ENCODE peak calls at places on chromosomes 16 and 17, in six cellular contexts. T is right atrium auricular region; L is CD4-positive, CD25-positive, alpha-beta regulatory T cell; R is CD8-positive, alpha-beta T cell; Y is stomach; N is PC-9. B is an unnamed sample. For H3K4me1, the result is how much of the 10 kb centered on the place peaks cover.

GRCh38 chr17:74180336-74180735 is 23.1 kb upstream of the RPL38 start:
- DNase-seq in T (no peak), L (no peak), R (no peak), Y (no peak), N (no peak), B (no peak)

GRCh38 chr16:87635541-87636049 is 33.3 kb downstream of the JPH3 start:
- DNase-seq in T (no peak), L (peak), R (peak), Y (peak), N (peak), B (peak)

GRCh38 chr16:78028018-78028417 is 5.7 kb downstream of the CLEC3A start:
- DNase-seq in T (no peak), L (no peak), R (no peak), Y (no peak), N (no peak), B (no peak)

GRCh38 chr16:24999088-24999670 is 16.0 kb downstream of the ARHGAP17 start:
- DNase-seq in T (no peak), L (no peak), R (no peak), Y (no peak), N (no peak), B (no peak)

GRCh38 chr16:15855704-15856003 is 1.2 kb downstream of the MYH11 start:
- DNase-seq in T (no peak), L (no peak), R (no peak), Y (no peak), N (no peak), B (no peak)

GRCh38 chr16:1708768-1709180 is 2.8 kb downstream of the MAPK8IP3 start:
- DNase-seq in T (peak), L (no peak), R (no peak), Y (no peak), N (no peak), B (peak)

GRCh38 chr17:40538019-40538935 is 27.0 kb downstream of the CCR7 start:
- DNase-seq in T (no peak), L (no peak), R (no peak), Y (no peak), N (no peak), B (no peak)

GRCh38 chr17:337022-337420 is 15.6 kb downstream of the RPH3AL start:
- DNase-seq in T (no peak), L (no peak), R (no peak), Y (no peak), N (no peak), B (no peak)

GRCh38 chr17:66625321-66625767 is 209.6 kb upstream of the CACNG5 start:
- DNase-seq in T (no peak), L (peak), R (no peak), Y (no peak), N (no peak), B (peak)

GRCh38 chr16:87425941-87426340 is 33.8 kb downstream of the MAP1LC3B start:
- DNase-seq in T (no peak), L (no peak), R (no peak), Y (no peak), N (no peak), B (no peak)

GRCh38 chr17:19672009-19672837 is 23.7 kb downstream of the ALDH3A2 start:
- DNase-seq in T (peak), L (no peak), R (no peak), Y (peak), N (no peak), B (peak)

GRCh38 chr17:41660221-41660711 is 28.4 kb upstream of the EIF1 start:
- DNase-seq in T (no peak), L (no peak), R (no peak), Y (no peak), N (no peak), B (no peak)

GRCh38 chr16:7209598-7209997 is 123.0 kb upstream of the RBFOX1 start:
- DNase-seq in T (no peak), L (no peak), R (no peak), Y (no peak), N (no peak), B (no peak)

GRCh38 chr16:24681793-24682192 is 47.7 kb upstream of the TNRC6A start:
- DNase-seq in T (no peak), L (no peak), R (no peak), Y (no peak), N (peak), B (peak)

GRCh38 chr17:68301438-68301959 is 10.2 kb downstream of the ARSG start:
- DNase-seq in T (no peak), L (no peak), R (no peak), Y (no peak), N (no peak), B (no peak)

GRCh38 chr16:35510701-35511100 is 2051.3 kb downstream of the TP53TG3F start:
- DNase-seq in T (no peak), L (no peak), R (no peak), Y (no peak), N (no peak), B (no peak)

GRCh38 chr16:55508941-55509920 is at the start of gene LPCAT2:
- DNase-seq in T (peak), L (peak), R (no peak), Y (peak), N (peak), B (peak)

GRCh38 chr17:37476431-37477130 is 13.1 kb upstream of the DUSP14 start:
- DNase-seq in T (no peak), L (no peak), R (no peak), Y (no peak), N (peak), B (peak)

GRCh38 chr17:75013077-75013391 is 564 bp downstream of the MRPL58 start:
- DNase-seq in T (no peak), L (no peak), R (no peak), Y (no peak), N (no peak), B (no peak)

GRCh38 chr17:18246880-18247612 is 11.5 kb downstream of the FLII start:
- DNase-seq in T (no peak), L (peak), R (no peak), Y (peak), N (peak), B (peak)

GRCh38 chr16:21656795-21657768 is 4.7 kb upstream of the IGSF6 start:
- DNase-seq in T (no peak), L (peak), R (peak), Y (no peak), N (peak), B (peak)

GRCh38 chr17:55783684-55784245 is 32.9 kb downstream of the PCTP start:
- DNase-seq in T (peak), L (no peak), R (no peak), Y (peak), N (no peak), B (no peak)

GRCh38 chr17:67156269-67157199 is 88.5 kb downstream of the HELZ start:
- DNase-seq in T (no peak), L (peak), R (no peak), Y (no peak), N (no peak), B (peak)

GRCh38 chr16:88331989-88332920 is 50.5 kb upstream of the ZNF469 start:
- DNase-seq in T (peak), L (no peak), R (no peak), Y (peak), N (peak), B (peak)

GRCh38 chr17:48445248-48445620 is 15.2 kb upstream of the SKAP1 start:
- DNase-seq in T (no peak), L (no peak), R (no peak), Y (no peak), N (no peak), B (no peak)

GRCh38 chr17:59752446-59752845 is 45.0 kb downstream of the VMP1 start:
- DNase-seq in T (no peak), L (no peak), R (no peak), Y (no peak), N (no peak), B (no peak)

GRCh38 chr17:73151888-73152633 is 12.7 kb upstream of the SSTR2 start:
- DNase-seq in T (no peak), L (no peak), R (no peak), Y (no peak), N (no peak), B (peak)

GRCh38 chr17:57720636-57721035 is 24.5 kb downstream of the CCDC182 start:
- DNase-seq in T (no peak), L (no peak), R (no peak), Y (no peak), N (no peak), B (no peak)

GRCh38 chr17:13594762-13595697 is 6.7 kb downstream of the HS3ST3A1 start:
- DNase-seq in T (peak), L (peak), R (peak), Y (peak), N (peak), B (peak)

GRCh38 chr17:81184596-81184995 is 18.6 kb upstream of the AATK start:
- DNase-seq in T (no peak), L (no peak), R (no peak), Y (no peak), N (no peak), B (no peak)

GRCh38 chr16:51302042-51302441 is 151.0 kb upstream of the SALL1 start:
- DNase-seq in T (no peak), L (no peak), R (no peak), Y (no peak), N (no peak), B (no peak)

GRCh38 chr16:83771306-83771942 is 36.4 kb upstream of the HSBP1 start:
- DNase-seq in T (peak), L (no peak), R (no peak), Y (peak), N (no peak), B (no peak)
- H3K27ac ChIP-seq in T (no peak), L (no peak), R (no peak), Y (no peak), N (no peak), B (no peak)

GRCh38 chr16:79897087-79897443 is 296.5 kb upstream of the MAF start:
- DNase-seq in T (no peak), L (no peak), R (no peak), Y (no peak), N (no peak), B (no peak)

GRCh38 chr16:79893445-79893844 is 292.9 kb upstream of the MAF start:
- DNase-seq in T (no peak), L (no peak), R (no peak), Y (no peak), N (no peak), B (no peak)

GRCh38 chr16:79895053-79895916 is 294.7 kb upstream of the MAF start:
- DNase-seq in T (no peak), L (no peak), R (no peak), Y (no peak), N (no peak), B (no peak)

GRCh38 chr16:79897444-79898146 is 297.1 kb upstream of the MAF start:
- DNase-seq in T (no peak), L (no peak), R (no peak), Y (no peak), N (no peak), B (no peak)

DNA sequence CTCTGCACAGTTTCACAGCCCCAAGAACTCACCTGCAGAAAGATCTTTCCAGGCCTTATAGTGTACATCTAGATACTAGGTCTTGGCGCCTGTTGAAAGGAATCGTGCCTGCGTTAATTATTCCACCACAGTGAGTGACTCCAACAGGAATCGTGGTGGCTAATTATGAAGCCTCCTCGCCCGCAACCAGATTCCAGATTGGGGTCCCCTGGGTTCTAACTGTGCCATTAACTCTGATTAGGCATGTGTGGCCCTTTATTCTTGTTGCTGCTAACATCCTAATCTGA is 295.3 kb upstream of the MAF start:
- DNase-seq in T (no peak), L (no peak), R (no peak), Y (no peak), N (no peak), B (no peak)
- H3K4me1 ChIP-seq in T (under half), L (under half), R (under half), Y (under half), N (under half), B (under half)

DNA sequence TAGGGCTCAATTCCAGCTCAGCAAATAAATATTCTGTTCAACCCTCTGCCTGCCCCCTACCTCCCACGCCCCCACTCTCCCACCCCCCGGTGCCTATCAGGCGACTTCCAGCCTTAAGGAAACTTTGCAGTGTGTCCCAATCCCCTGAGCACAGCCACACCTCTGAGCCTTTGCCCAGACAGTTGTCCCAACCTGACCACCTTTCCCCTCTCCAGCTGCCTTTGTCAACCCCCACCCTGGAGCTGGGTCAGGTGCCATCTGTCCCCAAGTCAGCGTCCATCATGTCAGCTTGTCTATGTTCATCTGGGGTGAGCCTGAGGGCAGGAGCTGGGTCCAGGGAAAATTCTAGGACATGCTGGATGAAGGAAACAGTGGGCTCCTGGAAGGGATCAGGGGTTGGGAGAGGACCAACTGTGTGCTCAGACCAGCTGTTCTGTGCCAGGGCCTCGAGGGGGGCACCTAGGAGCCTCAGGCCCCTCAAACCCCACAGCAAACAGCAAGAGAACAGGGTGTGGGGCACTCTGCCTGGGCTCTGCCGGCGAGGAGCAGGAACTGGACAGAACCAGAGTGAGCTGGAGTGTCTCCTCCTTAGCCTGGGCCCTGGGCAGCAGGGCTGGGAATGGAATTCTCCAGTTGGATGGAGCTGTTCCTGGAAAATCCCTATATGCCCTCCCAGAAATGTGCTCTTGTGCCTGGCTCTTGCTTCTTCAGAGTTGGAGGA is 17.8 kb downstream of the CDH16 start:
- DNase-seq in T (no peak), L (no peak), R (no peak), Y (no peak), N (no peak), B (no peak)
- H3K27ac ChIP-seq in T (peak), L (no peak), R (no peak), Y (peak), N (no peak), B (no peak)

GRCh38 chr17:6711681-6712057 is 1.5 kb downstream of the SLC13A5 start:
- DNase-seq in T (no peak), L (no peak), R (peak), Y (no peak), N (no peak), B (no peak)

GRCh38 chr17:6712854-6713129 is 377 bp downstream of the SLC13A5 start:
- DNase-seq in T (peak), L (no peak), R (peak), Y (no peak), N (no peak), B (no peak)

GRCh38 chr17:6711081-6711674 is 2.0 kb downstream of the SLC13A5 start:
- DNase-seq in T (no peak), L (no peak), R (no peak), Y (peak), N (no peak), B (no peak)

GRCh38 chr17:6713130-6713917 is at the start of gene SLC13A5:
- DNase-seq in T (peak), L (no peak), R (peak), Y (no peak), N (peak), B (no peak)

GRCh38 chr17:6712058-6712853 is 913 bp downstream of the SLC13A5 start:
- DNase-seq in T (no peak), L (no peak), R (peak), Y (no peak), N (peak), B (no peak)
- H3K4me1 ChIP-seq in T (under half), L (under half), R (under half), Y (under half), N (under half), B (under half)

DNA sequence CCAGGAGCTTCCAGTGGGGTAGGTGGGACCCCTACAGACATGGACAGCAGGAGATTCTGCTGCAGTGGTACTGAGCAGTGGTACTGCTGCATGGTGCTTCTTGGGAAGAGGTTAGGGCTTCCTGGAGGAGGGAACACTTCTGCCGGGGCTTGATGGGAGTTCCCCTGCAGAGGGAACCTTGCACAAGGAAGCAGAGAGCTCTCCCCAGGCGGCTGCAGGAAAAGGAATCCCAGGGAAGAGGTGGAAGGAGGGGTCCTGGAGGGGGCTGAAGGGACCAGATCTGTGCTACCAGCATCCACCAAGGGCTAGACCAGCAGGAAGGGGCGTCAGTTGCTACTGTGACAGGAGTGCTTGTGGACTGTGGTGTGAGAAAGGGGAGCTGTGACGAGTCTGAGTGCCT is 10.6 kb downstream of the RIPOR1 start:
- DNase-seq in T (no peak), L (no peak), R (no peak), Y (no peak), N (no peak), B (no peak)
- H3K27ac ChIP-seq in T (no peak), L (peak), R (no peak), Y (peak), N (no peak), B (no peak)

DNA sequence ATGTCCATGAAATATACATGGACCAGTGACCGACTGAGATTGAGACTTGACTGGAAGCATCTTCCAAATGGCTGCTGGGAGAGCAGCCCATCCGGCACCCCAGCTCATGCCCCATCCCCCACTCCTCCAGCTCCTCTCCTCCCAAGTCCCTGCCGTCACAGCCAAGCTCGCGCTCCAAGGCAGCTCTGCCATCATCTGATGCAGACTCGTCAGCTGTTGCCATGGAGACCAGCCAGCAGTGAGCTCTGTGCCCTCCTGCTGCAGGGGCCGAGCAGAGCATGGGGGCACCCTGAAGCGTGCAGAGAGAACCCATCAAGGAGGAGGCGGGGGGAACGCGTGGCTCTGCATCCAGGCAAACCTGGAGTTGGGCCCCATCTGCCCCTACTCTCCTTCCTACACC is 74.5 kb upstream of the TNRC6C start:
- DNase-seq in T (peak), L (no peak), R (peak), Y (no peak), N (no peak), B (no peak)
- H3K4me1 ChIP-seq in T (under half), L (half or more), R (half or more), Y (under half), N (under half), B (under half)

GRCh38 chr17:7887482-7888183 is 956 bp upstream of the CHD3 start:
- DNase-seq in T (peak), L (peak), R (peak), Y (peak), N (peak), B (peak)
- H3K27ac ChIP-seq in T (peak), L (peak), R (peak), Y (peak), N (peak), B (peak)

GRCh38 chr16:85607796-85608514 is 5.2 kb upstream of the GSE1 start:
- DNase-seq in T (no peak), L (no peak), R (no peak), Y (no peak), N (no peak), B (no peak)
- H3K4me1 ChIP-seq in T (half or more), L (under half), R (under half), Y (half or more), N (under half), B (under half)